ENCODE peak calls at places on chromosome 13, in nine cellular contexts. One of them, this sample, is unnamed.

GRCh38 chr13:33728271-33729037 is 89.5 kb upstream of the RFC3 start:
- DNase-seq in body of pancreas: peak
- DNase-seq in heart left ventricle: peak
- DNase-seq in thoracic aorta: no peak
- DNase-seq in CD8-positive, alpha-beta T cell: no peak
- DNase-seq in cardiac fibroblast: peak
- DNase-seq in bronchial epithelial cell: peak
- DNase-seq in psoas muscle: peak
- DNase-seq in tibial artery: no peak
- DNase-seq in this sample: peak

GRCh38 chr13:28750187-28751045 is 31.6 kb upstream of the SLC46A3 start:
- DNase-seq in body of pancreas: no peak
- DNase-seq in heart left ventricle: no peak
- DNase-seq in thoracic aorta: no peak
- DNase-seq in CD8-positive, alpha-beta T cell: no peak
- DNase-seq in cardiac fibroblast: peak
- DNase-seq in bronchial epithelial cell: peak
- DNase-seq in psoas muscle: no peak
- DNase-seq in tibial artery: no peak
- DNase-seq in this sample: no peak

GRCh38 chr13:82803341-82803740 is 1078.9 kb downstream of the SLITRK1 start:
- DNase-seq in body of pancreas: no peak
- DNase-seq in heart left ventricle: no peak
- DNase-seq in thoracic aorta: no peak
- DNase-seq in CD8-positive, alpha-beta T cell: no peak
- DNase-seq in cardiac fibroblast: peak
- DNase-seq in bronchial epithelial cell: peak
- DNase-seq in psoas muscle: no peak
- DNase-seq in tibial artery: no peak
- DNase-seq in this sample: no peak

GRCh38 chr13:112456138-112457056 is 80.2 kb downstream of the SPACA7 start:
- DNase-seq in body of pancreas: no peak
- DNase-seq in heart left ventricle: no peak
- DNase-seq in thoracic aorta: no peak
- DNase-seq in CD8-positive, alpha-beta T cell: no peak
- DNase-seq in cardiac fibroblast: no peak
- DNase-seq in bronchial epithelial cell: no peak
- DNase-seq in psoas muscle: no peak
- DNase-seq in tibial artery: no peak
- DNase-seq in this sample: no peak

GRCh38 chr13:75357576-75358295 is 124.2 kb downstream of the TBC1D4 start:
- DNase-seq in body of pancreas: no peak
- DNase-seq in heart left ventricle: no peak
- DNase-seq in thoracic aorta: no peak
- DNase-seq in CD8-positive, alpha-beta T cell: peak
- DNase-seq in cardiac fibroblast: peak
- DNase-seq in bronchial epithelial cell: peak
- DNase-seq in psoas muscle: no peak
- DNase-seq in tibial artery: no peak
- DNase-seq in this sample: no peak

GRCh38 chr13:30743319-30744055 is 8.1 kb downstream of the ALOX5AP start:
- DNase-seq in body of pancreas: no peak
- DNase-seq in heart left ventricle: no peak
- DNase-seq in thoracic aorta: peak
- DNase-seq in CD8-positive, alpha-beta T cell: no peak
- DNase-seq in cardiac fibroblast: peak
- DNase-seq in bronchial epithelial cell: peak
- DNase-seq in psoas muscle: peak
- DNase-seq in tibial artery: peak
- DNase-seq in this sample: no peak

GRCh38 chr13:33524086-33524485 is 238.5 kb upstream of the STARD13 start:
- DNase-seq in body of pancreas: peak
- DNase-seq in heart left ventricle: no peak
- DNase-seq in thoracic aorta: no peak
- DNase-seq in CD8-positive, alpha-beta T cell: no peak
- DNase-seq in cardiac fibroblast: peak
- DNase-seq in bronchial epithelial cell: no peak
- DNase-seq in psoas muscle: no peak
- DNase-seq in tibial artery: no peak
- DNase-seq in this sample: no peak

GRCh38 chr13:86185636-86186035 is 386.4 kb upstream of the SLITRK6 start:
- DNase-seq in body of pancreas: no peak
- DNase-seq in heart left ventricle: no peak
- DNase-seq in thoracic aorta: no peak
- DNase-seq in CD8-positive, alpha-beta T cell: no peak
- DNase-seq in cardiac fibroblast: no peak
- DNase-seq in bronchial epithelial cell: no peak
- DNase-seq in psoas muscle: no peak
- DNase-seq in tibial artery: no peak
- DNase-seq in this sample: no peak

GRCh38 chr13:46124967-46125933 is 20.4 kb upstream of the CPB2 start:
- DNase-seq in body of pancreas: no peak
- DNase-seq in heart left ventricle: no peak
- DNase-seq in thoracic aorta: no peak
- DNase-seq in CD8-positive, alpha-beta T cell: no peak
- DNase-seq in cardiac fibroblast: peak
- DNase-seq in bronchial epithelial cell: no peak
- DNase-seq in psoas muscle: no peak
- DNase-seq in tibial artery: no peak
- DNase-seq in this sample: no peak

GRCh38 chr13:27573265-27573664 is 47.1 kb downstream of the LNX2 start:
- DNase-seq in body of pancreas: no peak
- DNase-seq in heart left ventricle: no peak
- DNase-seq in thoracic aorta: no peak
- DNase-seq in CD8-positive, alpha-beta T cell: no peak
- DNase-seq in cardiac fibroblast: peak
- DNase-seq in bronchial epithelial cell: peak
- DNase-seq in psoas muscle: no peak
- DNase-seq in tibial artery: no peak
- DNase-seq in this sample: no peak

DNA sequence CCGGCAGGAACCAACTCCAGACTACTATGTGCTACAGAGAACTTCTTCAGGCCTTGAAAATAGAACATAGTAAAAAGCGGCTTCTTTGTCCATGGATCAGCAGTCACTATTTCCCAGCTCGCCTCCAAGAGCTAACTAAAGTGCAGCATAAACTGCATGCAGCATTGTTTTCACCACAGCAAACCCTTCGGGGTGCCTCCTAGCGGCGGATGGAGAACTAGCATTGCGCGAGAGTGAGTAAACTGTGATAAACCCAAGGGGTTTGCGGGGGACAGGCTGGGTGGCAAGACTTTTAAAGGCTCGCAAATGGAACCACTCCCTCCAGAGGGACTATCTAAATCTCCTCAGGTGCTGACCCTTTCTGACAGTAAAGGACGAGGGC is 21.6 kb upstream of the SGCG start:
- DNase-seq in body of pancreas: no peak
- DNase-seq in heart left ventricle: no peak
- DNase-seq in thoracic aorta: no peak
- DNase-seq in CD8-positive, alpha-beta T cell: no peak
- DNase-seq in cardiac fibroblast: peak
- DNase-seq in bronchial epithelial cell: peak
- DNase-seq in psoas muscle: peak
- DNase-seq in tibial artery: no peak
- DNase-seq in this sample: no peak
- H3K4me3 ChIP-seq in body of pancreas: no peak
- H3K4me3 ChIP-seq in heart left ventricle: peak
- H3K4me3 ChIP-seq in thoracic aorta: peak
- H3K4me3 ChIP-seq in CD8-positive, alpha-beta T cell: no peak
- H3K4me3 ChIP-seq in cardiac fibroblast: no peak
- H3K4me3 ChIP-seq in bronchial epithelial cell: peak
- H3K4me3 ChIP-seq in psoas muscle: peak
- H3K4me3 ChIP-seq in tibial artery: peak
- H3K4me3 ChIP-seq in this sample: peak

GRCh38 chr13:41428155-41428554 is 29.2 kb upstream of the RGCC start:
- DNase-seq in body of pancreas: no peak
- DNase-seq in heart left ventricle: no peak
- DNase-seq in thoracic aorta: no peak
- DNase-seq in CD8-positive, alpha-beta T cell: peak
- DNase-seq in cardiac fibroblast: no peak
- DNase-seq in bronchial epithelial cell: no peak
- DNase-seq in psoas muscle: no peak
- DNase-seq in tibial artery: no peak
- DNase-seq in this sample: no peak

GRCh38 chr13:41426047-41426446 is 31.3 kb upstream of the RGCC start:
- DNase-seq in body of pancreas: no peak
- DNase-seq in heart left ventricle: no peak
- DNase-seq in thoracic aorta: no peak
- DNase-seq in CD8-positive, alpha-beta T cell: no peak
- DNase-seq in cardiac fibroblast: no peak
- DNase-seq in bronchial epithelial cell: no peak
- DNase-seq in psoas muscle: no peak
- DNase-seq in tibial artery: no peak
- DNase-seq in this sample: no peak

DNA sequence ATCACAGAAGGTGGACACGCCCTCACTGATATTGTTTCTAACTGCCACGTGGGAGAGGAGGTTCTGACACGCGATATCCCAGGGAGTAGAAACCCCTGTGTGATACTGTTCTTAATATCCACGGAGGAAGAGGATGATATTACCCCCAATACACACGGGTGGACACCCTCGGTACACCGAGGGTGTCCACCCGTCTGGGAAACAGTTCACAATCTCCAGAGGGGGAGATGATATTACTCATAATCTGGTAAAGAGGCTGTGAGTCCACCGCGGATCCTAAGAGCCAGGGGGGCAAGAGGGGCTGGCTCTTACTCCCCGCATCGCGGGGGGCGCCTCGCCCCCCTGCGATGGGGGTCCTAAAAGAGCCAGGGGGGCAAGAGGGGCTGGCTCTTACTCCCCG is 29.6 kb upstream of the RGCC start:
- DNase-seq in body of pancreas: no peak
- DNase-seq in heart left ventricle: no peak
- DNase-seq in thoracic aorta: no peak
- DNase-seq in CD8-positive, alpha-beta T cell: no peak
- DNase-seq in cardiac fibroblast: no peak
- DNase-seq in bronchial epithelial cell: no peak
- DNase-seq in psoas muscle: no peak
- DNase-seq in tibial artery: no peak
- DNase-seq in this sample: no peak
- H3K4me3 ChIP-seq in body of pancreas: no peak
- H3K4me3 ChIP-seq in heart left ventricle: peak
- H3K4me3 ChIP-seq in thoracic aorta: peak
- H3K4me3 ChIP-seq in CD8-positive, alpha-beta T cell: peak
- H3K4me3 ChIP-seq in cardiac fibroblast: no peak
- H3K4me3 ChIP-seq in bronchial epithelial cell: no peak
- H3K4me3 ChIP-seq in psoas muscle: peak
- H3K4me3 ChIP-seq in tibial artery: no peak
- H3K4me3 ChIP-seq in this sample: peak

GRCh38 chr13:24032674-24033073 is 127.8 kb upstream of the SPATA13 start:
- DNase-seq in body of pancreas: peak
- DNase-seq in heart left ventricle: no peak
- DNase-seq in thoracic aorta: no peak
- DNase-seq in CD8-positive, alpha-beta T cell: no peak
- DNase-seq in cardiac fibroblast: peak
- DNase-seq in bronchial epithelial cell: no peak
- DNase-seq in psoas muscle: no peak
- DNase-seq in tibial artery: no peak
- DNase-seq in this sample: no peak
- H3K4me3 ChIP-seq in body of pancreas: no peak
- H3K4me3 ChIP-seq in heart left ventricle: no peak
- H3K4me3 ChIP-seq in thoracic aorta: peak
- H3K4me3 ChIP-seq in CD8-positive, alpha-beta T cell: no peak
- H3K4me3 ChIP-seq in cardiac fibroblast: no peak
- H3K4me3 ChIP-seq in bronchial epithelial cell: no peak
- H3K4me3 ChIP-seq in psoas muscle: no peak
- H3K4me3 ChIP-seq in tibial artery: no peak
- H3K4me3 ChIP-seq in this sample: no peak

GRCh38 chr13:51148223-51148951 is 37.3 kb upstream of the C13orf42 start:
- DNase-seq in body of pancreas: no peak
- DNase-seq in heart left ventricle: no peak
- DNase-seq in thoracic aorta: no peak
- DNase-seq in CD8-positive, alpha-beta T cell: no peak
- DNase-seq in cardiac fibroblast: peak
- DNase-seq in bronchial epithelial cell: no peak
- DNase-seq in psoas muscle: no peak
- DNase-seq in tibial artery: no peak
- DNase-seq in this sample: no peak

GRCh38 chr13:51151463-51151862 is 40.4 kb upstream of the C13orf42 start:
- DNase-seq in body of pancreas: no peak
- DNase-seq in heart left ventricle: no peak
- DNase-seq in thoracic aorta: no peak
- DNase-seq in CD8-positive, alpha-beta T cell: no peak
- DNase-seq in cardiac fibroblast: no peak
- DNase-seq in bronchial epithelial cell: no peak
- DNase-seq in psoas muscle: no peak
- DNase-seq in tibial artery: no peak
- DNase-seq in this sample: no peak

GRCh38 chr13:51147732-51148131 is 36.7 kb upstream of the C13orf42 start:
- DNase-seq in body of pancreas: no peak
- DNase-seq in heart left ventricle: no peak
- DNase-seq in thoracic aorta: no peak
- DNase-seq in CD8-positive, alpha-beta T cell: no peak
- DNase-seq in cardiac fibroblast: no peak
- DNase-seq in bronchial epithelial cell: no peak
- DNase-seq in psoas muscle: no peak
- DNase-seq in tibial artery: no peak
- DNase-seq in this sample: no peak

GRCh38 chr13:51146667-51147066 is 35.6 kb upstream of the C13orf42 start:
- DNase-seq in body of pancreas: no peak
- DNase-seq in heart left ventricle: no peak
- DNase-seq in thoracic aorta: no peak
- DNase-seq in CD8-positive, alpha-beta T cell: no peak
- DNase-seq in cardiac fibroblast: no peak
- DNase-seq in bronchial epithelial cell: no peak
- DNase-seq in psoas muscle: no peak
- DNase-seq in tibial artery: no peak
- DNase-seq in this sample: no peak

DNA sequence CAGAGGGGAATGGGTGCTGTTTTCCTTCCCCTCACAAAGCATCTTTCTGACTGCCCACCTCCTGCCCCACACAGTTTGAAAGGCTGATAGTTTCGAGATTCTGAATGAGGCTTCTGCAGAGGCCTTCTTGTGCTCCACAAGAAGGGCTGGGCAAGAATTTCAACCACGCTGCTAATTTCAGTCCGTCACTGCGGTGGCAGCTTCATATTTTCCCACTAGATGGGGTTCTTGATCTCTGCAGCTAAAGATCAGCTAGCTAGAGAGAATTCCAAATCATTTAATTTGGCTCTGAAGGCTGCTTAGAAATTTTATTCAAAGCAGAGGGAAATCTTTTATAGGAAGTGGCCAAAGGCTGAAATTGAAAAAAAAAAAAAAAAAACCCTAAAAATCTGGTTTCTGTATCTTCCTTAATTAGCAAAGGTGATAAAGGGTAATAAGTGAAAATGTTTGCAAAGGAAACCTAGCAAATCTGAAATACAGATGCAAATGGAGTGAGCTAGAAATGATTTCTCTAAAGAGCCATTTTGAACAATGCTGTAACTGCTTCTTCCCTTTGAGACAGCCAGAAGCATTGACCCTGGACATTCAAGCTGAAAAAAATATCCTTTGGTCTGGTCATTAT is 38.0 kb upstream of the C13orf42 start:
- DNase-seq in body of pancreas: peak
- DNase-seq in heart left ventricle: peak
- DNase-seq in thoracic aorta: no peak
- DNase-seq in CD8-positive, alpha-beta T cell: no peak
- DNase-seq in cardiac fibroblast: peak
- DNase-seq in bronchial epithelial cell: peak
- DNase-seq in psoas muscle: no peak
- DNase-seq in tibial artery: no peak
- DNase-seq in this sample: no peak
- H3K4me3 ChIP-seq in body of pancreas: no peak
- H3K4me3 ChIP-seq in heart left ventricle: no peak
- H3K4me3 ChIP-seq in thoracic aorta: no peak
- H3K4me3 ChIP-seq in CD8-positive, alpha-beta T cell: no peak
- H3K4me3 ChIP-seq in cardiac fibroblast: no peak
- H3K4me3 ChIP-seq in bronchial epithelial cell: no peak
- H3K4me3 ChIP-seq in psoas muscle: no peak
- H3K4me3 ChIP-seq in tibial artery: no peak
- H3K4me3 ChIP-seq in this sample: no peak

GRCh38 chr13:36872621-36873020 is 47.4 kb downstream of the SMAD9 start:
- DNase-seq in body of pancreas: no peak
- DNase-seq in heart left ventricle: no peak
- DNase-seq in thoracic aorta: no peak
- DNase-seq in CD8-positive, alpha-beta T cell: no peak
- DNase-seq in cardiac fibroblast: no peak
- DNase-seq in bronchial epithelial cell: no peak
- DNase-seq in psoas muscle: no peak
- DNase-seq in tibial artery: no peak
- DNase-seq in this sample: no peak
- H3K4me3 ChIP-seq in body of pancreas: no peak
- H3K4me3 ChIP-seq in heart left ventricle: no peak
- H3K4me3 ChIP-seq in thoracic aorta: no peak
- H3K4me3 ChIP-seq in CD8-positive, alpha-beta T cell: no peak
- H3K4me3 ChIP-seq in cardiac fibroblast: no peak
- H3K4me3 ChIP-seq in bronchial epithelial cell: no peak
- H3K4me3 ChIP-seq in psoas muscle: no peak
- H3K4me3 ChIP-seq in tibial artery: no peak
- H3K4me3 ChIP-seq in this sample: no peak

This sample was measured in sigmoid colon.